ENCODE peak calls at places on chromosomes 1 and 21, in four cellular contexts. T, L, P and W are unnamed samples.
A peak's percentile ranks its signal among the peaks of the same experiment; 100 is the strongest.

GRCh38 chr1:62241357-62242131 is 46.9 kb downstream of the L1TD1 start:
- DNase-seq in L (no peak), P (no peak), T (no peak), W (no peak)

GRCh38 chr1:110114784-110115183 is 2.5 kb downstream of the UBL4B start:
- DNase-seq in T (no peak), L (no peak), P (no peak), W (no peak)

GRCh38 chr1:35044406-35044805 is 12.7 kb upstream of the ZMYM6 start:
- DNase-seq in T (no peak), P (no peak), L (no peak), W (no peak)

GRCh38 chr1:201254625-201255469 is 28.5 kb upstream of the PKP1 start:
- DNase-seq in L (peak; percentile 89), T (no peak), P (peak; percentile 72), W (no peak)

GRCh38 chr1:14626869-14627607 is 28.6 kb downstream of the KAZN start:
- DNase-seq in L (no peak), T (peak; percentile 3), P (peak; percentile 13), W (no peak)

GRCh38 chr1:87330954-87331318 is 2.3 kb downstream of the LMO4 start:
- DNase-seq in T (no peak), P (no peak), L (no peak), W (no peak)

GRCh38 chr21:44581158-44581557 is 754 bp upstream of the KRTAP10-5 start:
- DNase-seq in L (no peak), P (no peak), T (no peak), W (no peak)

GRCh38 chr1:209854196-209854595 is 26.4 kb downstream of the UTP25 start:
- DNase-seq in L (no peak), T (no peak), P (no peak), W (no peak)

GRCh38 chr1:25530348-25531081 is 12.9 kb upstream of the LDLRAP1 start:
- DNase-seq in L (no peak), P (no peak), T (no peak), W (no peak)

GRCh38 chr1:153312569-153313186 is at the start of gene PGLYRP3:
- DNase-seq in P (peak; percentile 34), L (no peak), T (no peak), W (no peak)

GRCh38 chr1:116330342-116330652 is 42.7 kb upstream of the ATP1A1 start:
- DNase-seq in P (no peak), T (no peak), L (no peak), W (no peak)
- TF ChIP-seq ELK1 in P (no peak), T (no peak), L (no peak), W (no peak)

DNA sequence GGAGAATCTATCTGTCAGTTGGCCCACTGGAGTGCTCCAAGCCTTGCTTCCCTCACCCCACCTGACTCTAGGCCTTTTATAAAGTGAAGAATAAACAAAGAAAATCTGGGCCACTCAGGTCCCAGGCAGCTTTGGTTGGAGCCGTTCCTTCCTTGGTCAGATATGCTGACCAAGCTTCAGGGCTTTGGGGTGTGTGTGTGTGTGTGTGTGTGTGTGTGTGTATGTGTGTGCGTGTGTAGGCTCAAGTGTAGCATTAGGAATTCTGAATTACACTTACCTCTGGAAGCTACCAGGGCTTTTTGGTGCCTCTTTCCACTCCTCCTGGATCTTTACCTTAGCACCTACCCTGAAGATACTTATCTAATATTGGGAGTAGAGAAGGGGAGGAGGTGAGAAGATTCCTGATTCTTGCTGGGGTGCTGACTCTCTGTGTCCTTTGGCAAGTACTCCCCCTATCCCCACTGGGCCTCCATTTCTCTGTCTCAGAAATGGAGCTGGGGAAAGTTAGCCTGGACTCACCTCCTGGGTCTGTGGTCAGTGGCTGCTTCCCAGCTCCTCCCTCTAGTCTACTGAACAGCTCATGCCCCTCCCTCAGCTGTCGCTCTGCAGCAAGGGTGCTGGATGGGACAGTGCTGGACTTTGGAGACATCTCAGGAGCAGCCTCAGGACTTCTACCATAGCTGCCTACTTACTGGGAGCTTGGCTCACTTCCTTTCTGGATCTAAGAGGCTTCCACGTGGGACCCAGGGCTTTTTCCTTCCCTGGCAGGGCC is 10.8 kb downstream of the FOXD2 start:
- DNase-seq in P (no peak), T (no peak), L (no peak), W (no peak)
- TF ChIP-seq ELK1 in P (no peak), T (no peak), L (no peak), W (no peak)

DNA sequence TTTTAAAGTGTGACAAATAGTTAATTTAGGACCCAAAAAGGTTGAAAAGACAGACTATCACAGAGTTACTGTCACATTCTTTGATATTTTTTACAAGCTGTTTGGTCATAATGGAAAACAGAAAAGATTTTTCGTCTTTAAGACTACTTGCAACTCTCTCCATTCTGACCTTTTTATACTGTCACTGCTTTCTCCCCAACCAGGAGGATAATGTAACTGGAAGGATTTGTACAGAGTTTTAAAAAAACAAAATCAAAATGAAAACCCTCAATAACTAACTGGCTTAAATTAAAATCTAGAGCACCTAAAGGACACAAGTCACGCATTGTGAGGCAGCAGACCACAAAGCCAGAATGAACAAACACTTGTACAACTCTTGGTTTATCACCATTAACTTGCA is 257.7 kb downstream of the FAF1 start:
- DNase-seq in L (no peak), T (no peak), P (no peak), W (no peak)
- TF ChIP-seq ELK1 in L (no peak), T (no peak), P (no peak), W (no peak)

GRCh38 chr1:169363046-169363756 is 4.4 kb downstream of the NME7 start:
- DNase-seq in L (no peak), T (peak; percentile 94), P (no peak), W (peak; percentile 37)
- TF ChIP-seq ELK1 in L (no peak), T (no peak), P (no peak), W (no peak)

GRCh38 chr1:107879927-107880326 is 85.1 kb downstream of the VAV3 start:
- DNase-seq in P (no peak), T (no peak), L (no peak), W (no peak)

GRCh38 chr1:107877749-107878148 is 87.2 kb downstream of the VAV3 start:
- DNase-seq in L (no peak), P (no peak), T (no peak), W (no peak)

GRCh38 chr1:107879338-107879737 is 85.6 kb downstream of the VAV3 start:
- DNase-seq in P (no peak), L (no peak), T (no peak), W (no peak)

GRCh38 chr1:107875689-107876088 is 89.3 kb downstream of the VAV3 start:
- DNase-seq in P (no peak), L (no peak), T (no peak), W (no peak)

GRCh38 chr1:107877092-107877491 is 87.9 kb downstream of the VAV3 start:
- DNase-seq in L (no peak), P (no peak), T (peak; percentile 21), W (no peak)
- TF ChIP-seq ELK1 in L (no peak), P (no peak), T (no peak), W (no peak)

GRCh38 chr1:76068542-76068941 is 6.0 kb upstream of the ST6GALNAC3 start:
- DNase-seq in P (no peak), L (no peak), T (peak; percentile 52), W (no peak)
- TF ChIP-seq ELK1 in P (no peak), L (no peak), T (no peak), W (no peak)

DNA sequence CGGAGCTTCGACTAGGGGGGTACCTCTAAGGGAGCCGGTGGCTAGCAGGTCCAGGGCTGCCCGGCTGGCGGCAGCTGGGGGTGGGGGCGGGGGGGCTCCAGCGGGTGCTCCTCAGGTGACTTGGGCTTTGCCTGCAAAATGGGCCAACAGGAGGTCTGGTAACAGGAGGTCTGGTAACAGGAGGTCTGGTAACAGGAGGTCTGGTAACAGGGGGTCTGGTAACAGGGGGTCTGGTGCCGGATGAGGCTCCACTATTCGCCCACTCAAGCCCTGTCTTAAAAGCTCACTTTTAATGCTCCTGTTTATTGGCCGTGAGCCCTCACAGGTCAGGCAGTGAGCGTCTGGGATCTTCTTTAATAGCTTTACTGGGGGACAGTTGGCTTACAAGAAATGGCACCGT is 40.4 kb upstream of the ACTRT2 start:
- DNase-seq in P (no peak), T (no peak), L (no peak), W (no peak)
- TF ChIP-seq ELK1 in P (no peak), T (no peak), L (no peak), W (no peak)